ENCODE peak calls at places on chromosomes 4 and X, in seven cellular contexts. J is HFF-Myc, M is AG04449, E is heart right ventricle, X is cardiac muscle cell, K is HL-60, F is left lung. C is an unnamed sample.

GRCh38 chr4:65580551-65580950 is 89.7 kb downstream of the EPHA5 start:
- DNase-seq in M (no peak), X (no peak), E (no peak), J (no peak), F (no peak), K (no peak), C (no peak)

GRCh38 chrX:74420194-74421035 is 878 bp upstream of the SLC16A2 start:
- DNase-seq in J (no peak), M (no peak), E (peak), X (peak), K (no peak), F (peak), C (peak)

GRCh38 chrX:29662759-29663503 is 552.4 kb upstream of the MAGEB2 start:
- DNase-seq in F (no peak), E (no peak), M (peak), J (peak), X (no peak), K (peak), C (no peak)

GRCh38 chr4:125787707-125788106 is 473.0 kb downstream of the FAT4 start:
- DNase-seq in F (no peak), E (no peak), X (no peak), J (no peak), M (no peak), K (no peak), C (no peak)

GRCh38 chrX:46758163-46758955 is 559 bp downstream of the SLC9A7 start:
- DNase-seq in F (peak), M (no peak), J (no peak), K (no peak), X (peak), E (no peak), C (no peak)

GRCh38 chr4:18020145-18020670 is 1.3 kb downstream of the LCORL start:
- DNase-seq in J (no peak), F (no peak), E (no peak), K (peak), M (no peak), X (peak), C (no peak)

GRCh38 chr4:8171941-8172924 is 13.6 kb upstream of the ABLIM2 start:
- DNase-seq in F (no peak), J (no peak), K (no peak), M (no peak), X (no peak), E (no peak), C (no peak)

GRCh38 chr4:122003335-122003734 is 51.5 kb upstream of the TRPC3 start:
- DNase-seq in K (peak), F (no peak), X (peak), E (no peak), M (no peak), J (no peak), C (no peak)

GRCh38 chr4:81518762-81519427 is 47.2 kb upstream of the RASGEF1B start:
- DNase-seq in K (no peak), E (no peak), X (no peak), M (no peak), J (no peak), F (no peak), C (no peak)

GRCh38 chrX:98068210-98068609 is 1184.5 kb downstream of the RPA4 start:
- DNase-seq in K (no peak), M (no peak), J (no peak), X (no peak), E (no peak), F (no peak), C (no peak)

DNA sequence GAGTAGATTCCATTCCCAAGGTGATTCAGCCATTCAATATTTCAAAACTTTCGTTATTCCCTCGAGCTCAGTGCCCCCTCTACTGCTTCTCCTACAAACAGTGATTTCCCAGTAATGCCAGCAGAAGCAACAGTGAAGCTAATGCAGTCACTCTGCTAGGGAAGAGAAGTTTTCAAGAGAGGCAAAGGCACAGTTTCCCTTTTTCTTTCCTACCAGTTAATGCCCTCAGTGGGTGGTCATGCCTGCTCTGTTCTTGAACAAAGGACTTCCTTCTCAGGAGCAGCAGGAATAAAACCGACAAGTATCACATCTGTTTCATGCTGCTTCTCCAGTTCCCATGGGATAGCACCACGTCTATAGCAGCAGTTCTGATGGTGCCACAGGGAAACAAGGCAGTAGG is 317.2 kb downstream of the TENM3 start:
- DNase-seq in J (no peak), X (no peak), K (no peak), M (no peak), E (no peak), F (no peak), C (no peak)
- TF ChIP-seq CTCF in J (no peak), X (no peak), K (no peak), M (peak), E (no peak), F (no peak), C (no peak)

GRCh38 chr4:119087121-119087520 is 48.5 kb upstream of the MYOZ2 start:
- DNase-seq in X (no peak), M (no peak), J (no peak), E (no peak), F (no peak), K (no peak), C (no peak)
- TF ChIP-seq CTCF in X (peak), M (peak), J (no peak), E (peak), F (no peak), K (no peak), C (no peak)

DNA sequence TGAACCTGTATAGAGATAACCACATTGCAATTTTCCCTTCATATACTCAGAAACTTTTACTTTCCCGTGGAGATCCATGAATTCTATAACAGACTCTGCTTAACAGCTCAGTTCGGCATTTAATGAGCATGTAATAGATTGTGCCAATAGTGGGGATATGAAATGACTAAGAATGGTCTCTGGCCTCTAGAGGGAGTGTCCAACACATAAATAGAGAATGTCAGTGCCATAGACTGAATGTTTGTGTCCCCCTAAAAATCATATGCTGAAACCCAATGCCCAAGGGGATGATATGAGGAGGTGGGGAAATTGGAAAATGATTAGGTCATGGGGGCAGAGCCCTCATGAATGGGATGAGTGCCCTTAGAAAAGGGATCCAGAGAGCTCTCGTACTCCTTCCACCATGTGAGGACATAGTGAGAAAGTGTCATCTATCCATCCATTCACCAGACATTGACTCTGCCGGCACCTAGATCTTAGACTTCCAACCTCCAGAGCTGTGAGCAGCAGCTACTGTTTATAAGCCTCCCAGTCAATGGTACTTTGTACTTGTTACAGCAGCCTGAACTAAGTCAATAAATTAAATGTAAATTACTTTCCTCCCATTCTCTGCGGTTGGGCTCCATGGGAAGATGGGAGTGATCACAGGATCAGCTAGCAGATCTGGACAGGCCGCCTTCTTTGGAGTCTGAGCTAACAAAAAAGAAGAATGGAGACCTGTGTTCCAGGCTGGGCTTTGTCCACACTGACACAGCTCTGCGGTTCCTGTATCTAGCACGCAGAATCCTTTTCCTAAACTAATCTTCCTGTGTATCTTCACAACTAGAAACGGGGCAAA is 28.1 kb upstream of the HPSE start:
- DNase-seq in M (no peak), K (no peak), X (no peak), E (no peak), F (no peak), J (peak), C (no peak)
- TF ChIP-seq CTCF in M (peak), K (peak), X (peak), E (no peak), F (no peak), J (peak), C (peak)

DNA sequence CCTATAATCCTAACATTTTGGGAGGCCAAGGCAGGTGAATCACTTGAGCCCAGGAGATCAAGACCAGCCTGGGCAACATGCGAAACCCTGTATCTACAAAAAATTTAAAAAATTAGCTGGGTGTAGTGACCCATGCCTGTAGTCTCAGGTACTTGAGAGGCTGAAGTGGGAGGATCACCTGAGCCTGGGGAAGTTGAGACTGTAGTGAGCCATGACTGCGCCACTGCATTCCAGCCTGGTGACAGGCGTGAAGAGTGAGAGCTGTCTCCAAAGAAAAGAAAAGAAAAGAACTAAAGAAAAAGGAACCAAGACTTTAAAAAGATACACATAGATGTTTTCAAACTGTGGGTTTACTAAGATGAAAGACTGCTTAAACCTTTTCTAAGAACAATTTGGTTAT is 129.0 kb downstream of the SPCS3 start:
- DNase-seq in M (no peak), X (no peak), J (no peak), F (no peak), E (no peak), K (no peak), C (no peak)
- TF ChIP-seq CTCF in M (no peak), X (no peak), J (no peak), F (no peak), E (no peak), K (no peak), C (no peak)

GRCh38 chrX:136339702-136340101 is 38.9 kb downstream of the ADGRG4 start:
- DNase-seq in X (no peak), J (no peak), K (no peak), M (no peak), F (no peak), E (no peak), C (no peak)

GRCh38 chrX:136336623-136337022 is 35.9 kb downstream of the ADGRG4 start:
- DNase-seq in M (no peak), X (no peak), F (no peak), E (no peak), K (no peak), J (no peak), C (no peak)
- TF ChIP-seq CTCF in M (no peak), X (peak), F (no peak), E (peak), K (no peak), J (no peak), C (peak)

GRCh38 chr4:154507170-154507569 is 15.6 kb upstream of the DCHS2 start:
- DNase-seq in J (no peak), F (no peak), X (no peak), K (no peak), E (no peak), M (no peak), C (no peak)

GRCh38 chr4:154506253-154506652 is 14.7 kb upstream of the DCHS2 start:
- DNase-seq in K (peak), E (no peak), M (no peak), J (no peak), F (no peak), X (peak), C (no peak)

GRCh38 chr4:154497901-154498300 is 6.3 kb upstream of the DCHS2 start:
- DNase-seq in E (no peak), X (no peak), F (no peak), M (no peak), K (no peak), J (no peak), C (no peak)

GRCh38 chr4:154503598-154503997 is 12.0 kb upstream of the DCHS2 start:
- DNase-seq in F (no peak), J (no peak), M (no peak), K (no peak), E (no peak), X (peak), C (no peak)
- TF ChIP-seq CTCF in F (no peak), J (peak), M (peak), K (no peak), E (peak), X (peak), C (peak)

DNA sequence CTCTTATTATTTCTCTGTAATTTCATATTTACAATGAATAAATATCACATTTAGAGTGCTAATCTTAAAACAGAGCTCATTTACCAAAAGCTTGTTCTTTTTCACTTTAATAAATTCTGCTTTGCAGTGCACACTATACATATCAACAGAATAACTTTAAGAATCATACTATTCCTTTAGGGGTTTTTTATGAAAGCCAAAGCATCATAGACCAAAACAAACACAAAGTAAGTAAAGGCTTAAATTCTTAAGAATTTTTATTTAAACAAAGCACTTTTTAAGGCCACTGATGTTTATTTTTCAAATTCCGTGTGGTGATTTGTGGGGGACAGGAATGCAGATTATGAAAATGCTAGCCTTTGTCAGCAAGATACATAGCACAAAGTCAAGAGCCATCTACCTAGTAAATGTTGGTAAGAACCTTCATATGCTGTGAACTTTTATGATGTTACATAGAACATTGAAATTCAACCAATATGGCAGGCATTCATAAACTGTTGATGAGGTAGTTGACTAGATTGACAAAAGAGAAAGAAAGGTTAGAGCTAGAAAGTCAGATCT is 17.8 kb downstream of the TIGD2 start:
- DNase-seq in E (no peak), F (no peak), M (no peak), J (no peak), X (no peak), K (no peak), C (no peak)
- TF ChIP-seq CTCF in E (no peak), F (no peak), M (no peak), J (no peak), X (no peak), K (no peak), C (no peak)